ENCODE peak calls at places on chromosomes 12 and 14, in ten cellular contexts. F is upper lobe of right lung, U is activated B cell treated with CpG ODN at 0.5 μM for 24 hours, O is heart left ventricle, V is dorsolateral prefrontal cortex, W is epithelial cell of esophagus, S is HFF-Myc, N is DND-41, M is body of pancreas, Q is progenitor cell of endocrine pancreas. D is an unnamed sample.

GRCh38 chr12:69676257-69677012 is 22.7 kb downstream of the BEST3 start:
- DNase-seq in W (no peak), S (no peak), F (no peak), U (no peak), O (no peak), M (no peak), N (no peak), Q (no peak), V (no peak), D (no peak)

GRCh38 chr12:101361455-101361854 is 46.1 kb downstream of the ARL1 start:
- DNase-seq in V (no peak), S (no peak), Q (no peak), W (no peak), F (no peak), M (no peak), O (no peak), U (no peak), N (no peak), D (no peak)

GRCh38 chr12:10033783-10034381 is 3.4 kb downstream of the CLEC9A start:
- DNase-seq in M (no peak), O (no peak), Q (no peak), V (no peak), F (no peak), N (no peak), W (peak), U (no peak), S (peak), D (no peak)

GRCh38 chr12:55142896-55143870 is 17.0 kb downstream of the OR9K2 start:
- DNase-seq in O (no peak), F (no peak), N (peak), W (peak), U (no peak), S (peak), V (no peak), Q (peak), M (peak), D (no peak)

GRCh38 chr14:81343166-81343565 is 57.0 kb downstream of the STON2 start:
- DNase-seq in F (no peak), W (no peak), V (no peak), S (no peak), U (no peak), M (no peak), N (no peak), O (no peak), Q (no peak), D (no peak)

GRCh38 chr14:74951443-74952194 is 3.8 kb downstream of the PGF start:
- DNase-seq in U (no peak), S (no peak), Q (no peak), O (no peak), M (no peak), N (no peak), V (no peak), W (no peak), F (no peak), D (no peak)

GRCh38 chr12:31868980-31869379 is 90.2 kb upstream of the RESF1 start:
- DNase-seq in Q (no peak), S (peak), W (peak), N (no peak), U (no peak), M (peak), F (no peak), V (no peak), O (peak), D (no peak)

GRCh38 chr12:91633734-91634357 is 451.2 kb upstream of the DCN start:
- DNase-seq in N (no peak), M (no peak), S (no peak), W (peak), V (no peak), O (no peak), U (no peak), Q (no peak), F (no peak), D (no peak)

GRCh38 chr14:54011001-54011400 is 54.4 kb upstream of the BMP4 start:
- DNase-seq in W (no peak), M (no peak), U (no peak), O (no peak), V (no peak), N (no peak), Q (no peak), S (peak), F (no peak), D (no peak)

GRCh38 chr14:45650754-45651153 is 397.8 kb upstream of the MIS18BP1 start:
- DNase-seq in W (no peak), U (no peak), S (no peak), Q (no peak), O (no peak), N (no peak), M (no peak), V (no peak), F (no peak), D (no peak)

GRCh38 chr12:75177997-75178396 is 31.6 kb downstream of the KCNC2 start:
- DNase-seq in F (no peak), M (no peak), V (no peak), U (no peak), Q (no peak), S (peak), W (peak), N (no peak), O (no peak), D (no peak)

GRCh38 chr14:89429206-89430091 is 12.4 kb upstream of the FOXN3 start:
- DNase-seq in S (no peak), F (no peak), N (peak), O (no peak), Q (no peak), W (peak), V (no peak), M (peak), U (no peak), D (no peak)

GRCh38 chr12:100661300-100661951 is 87.9 kb downstream of the GAS2L3 start:
- DNase-seq in W (peak), U (no peak), N (no peak), F (no peak), Q (no peak), M (no peak), V (no peak), S (no peak), O (no peak), D (no peak)

GRCh38 chr14:38208825-38209562 is 1.3 kb downstream of the SSTR1 start:
- DNase-seq in U (no peak), M (peak), V (no peak), Q (peak), N (no peak), O (no peak), S (no peak), W (no peak), F (peak), D (no peak)

GRCh38 chr12:124698211-124698997 is 131.0 kb upstream of the NCOR2 start:
- DNase-seq in O (peak), F (no peak), N (no peak), V (no peak), W (no peak), S (no peak), Q (no peak), M (no peak), U (no peak), D (no peak)

GRCh38 chr14:77369280-77369679 is 7.6 kb downstream of the TMED8 start:
- DNase-seq in S (no peak), W (no peak), F (no peak), O (no peak), U (no peak), N (peak), Q (no peak), V (no peak), M (no peak), D (no peak)

GRCh38 chr12:28340261-28340660 is 150.0 kb downstream of the CCDC91 start:
- DNase-seq in W (no peak), O (no peak), U (no peak), V (no peak), S (peak), N (no peak), F (no peak), M (no peak), Q (no peak), D (no peak)

GRCh38 chr14:92584856-92585255 is 71.3 kb downstream of the RIN3 start:
- DNase-seq in F (peak), Q (no peak), V (no peak), S (no peak), M (no peak), W (no peak), O (no peak), N (no peak), U (no peak), D (no peak)

GRCh38 chr12:77645966-77646598 is 184.6 kb upstream of the NAV3 start:
- DNase-seq in W (no peak), O (no peak), F (no peak), N (no peak), U (no peak), S (no peak), V (no peak), Q (no peak), M (no peak), D (no peak)

GRCh38 chr14:72479471-72479931 is 414.4 kb downstream of the DPF3 start:
- DNase-seq in V (no peak), N (peak), S (no peak), Q (no peak), W (peak), M (no peak), O (no peak), U (no peak), F (no peak), D (no peak)

GRCh38 chr12:109307051-109307450 is 2.0 kb downstream of the FOXN4 start:
- DNase-seq in Q (no peak), S (no peak), W (no peak), N (no peak), V (no peak), M (no peak), O (no peak), U (no peak), F (no peak), D (no peak)

GRCh38 chr14:32986791-32987545 is 48.3 kb downstream of the NPAS3 start:
- DNase-seq in V (peak), N (no peak), S (no peak), W (no peak), O (peak), F (no peak), U (no peak), Q (no peak), M (no peak), D (no peak)

GRCh38 chr14:70934084-70934483 is 26.8 kb downstream of the PCNX1 start:
- DNase-seq in V (no peak), O (no peak), Q (no peak), S (no peak), N (no peak), M (no peak), W (peak), F (no peak), U (no peak), D (no peak)

GRCh38 chr14:75751291-75751690 is 90.2 kb downstream of the TTLL5 start:
- DNase-seq in Q (no peak), S (no peak), W (no peak), V (no peak), O (no peak), N (no peak), M (no peak), U (no peak), F (no peak), D (no peak)

GRCh38 chr14:90726656-90727055 is 89.6 kb downstream of the TTC7B start:
- DNase-seq in N (no peak), Q (no peak), S (peak), O (no peak), U (no peak), W (peak), V (no peak), F (no peak), M (peak), D (no peak)

GRCh38 chr14:72892879-72893635 is 844 bp downstream of the DPF3 start:
- DNase-seq in U (peak), N (peak), S (no peak), Q (peak), W (peak), V (peak), M (peak), F (peak), O (peak), D (no peak)

GRCh38 chr12:1044697-1045096 is 53.7 kb downstream of the ERC1 start:
- DNase-seq in N (no peak), F (no peak), M (no peak), U (no peak), S (no peak), Q (no peak), O (no peak), V (no peak), W (peak), D (no peak)

GRCh38 chr12:124361074-124361965 is 66.4 kb downstream of the RFLNA start:
- DNase-seq in M (no peak), N (no peak), F (no peak), O (no peak), U (no peak), W (peak), V (no peak), Q (no peak), S (no peak), D (no peak)

GRCh38 chr12:63318313-63318712 is 167.3 kb upstream of the AVPR1A start:
- DNase-seq in M (no peak), U (no peak), Q (no peak), O (no peak), F (no peak), N (no peak), V (no peak), W (no peak), S (no peak), D (no peak)

GRCh38 chr12:63319936-63320633 is 169.1 kb upstream of the AVPR1A start:
- DNase-seq in W (peak), O (no peak), N (no peak), M (no peak), V (no peak), Q (no peak), F (no peak), U (no peak), S (no peak), D (no peak)

GRCh38 chr12:63318933-63319332 is 167.9 kb upstream of the AVPR1A start:
- DNase-seq in Q (no peak), N (no peak), O (no peak), F (no peak), S (no peak), W (no peak), M (no peak), V (no peak), U (no peak), D (no peak)

GRCh38 chr12:63317880-63318279 is 166.9 kb upstream of the AVPR1A start:
- DNase-seq in F (no peak), O (no peak), U (no peak), V (no peak), S (no peak), W (no peak), M (no peak), Q (no peak), N (no peak), D (no peak)

GRCh38 chr12:63319386-63319785 is 168.4 kb upstream of the AVPR1A start:
- DNase-seq in U (no peak), F (no peak), S (peak), N (no peak), M (no peak), W (peak), V (no peak), O (no peak), Q (no peak), D (no peak)
- TF ChIP-seq CTCF in U (no peak), F (no peak), S (no peak), N (peak), M (no peak), W (peak), V (no peak), O (no peak), Q (no peak), D (no peak)

GRCh38 chr14:99729991-99730875 is 46.1 kb downstream of the CYP46A1 start:
- DNase-seq in V (peak), S (no peak), N (no peak), F (peak), W (peak), O (peak), M (peak), Q (peak), U (peak), D (no peak)

GRCh38 chr14:99727096-99727870 is 43.2 kb downstream of the CYP46A1 start:
- DNase-seq in U (no peak), N (no peak), S (no peak), Q (peak), F (peak), V (peak), M (no peak), W (no peak), O (no peak), D (no peak)

GRCh38 chr14:99728231-99728920 is 44.3 kb downstream of the CYP46A1 start:
- DNase-seq in U (peak), W (no peak), N (no peak), M (peak), V (peak), Q (no peak), S (no peak), O (peak), F (peak), D (no peak)

GRCh38 chr14:99730876-99731351 is 46.8 kb downstream of the CYP46A1 start:
- DNase-seq in S (no peak), N (no peak), F (peak), U (no peak), M (peak), W (no peak), O (peak), V (peak), Q (no peak), D (no peak)

GRCh38 chr14:99728981-99729451 is 44.9 kb downstream of the CYP46A1 start:
- DNase-seq in M (no peak), F (peak), O (no peak), Q (no peak), U (peak), N (no peak), V (peak), S (no peak), W (no peak), D (no peak)
- TF ChIP-seq CTCF in M (no peak), F (no peak), O (no peak), Q (no peak), U (no peak), N (no peak), V (no peak), S (no peak), W (no peak), D (no peak)

GRCh38 chr12:19183121-19183838 is 53.7 kb downstream of the PLEKHA5 start:
- DNase-seq in N (no peak), F (no peak), O (no peak), W (no peak), U (no peak), S (no peak), Q (no peak), M (no peak), V (no peak), D (no peak)

GRCh38 chr12:19177754-19178153 is 48.2 kb downstream of the PLEKHA5 start:
- DNase-seq in F (no peak), Q (no peak), W (peak), O (no peak), S (no peak), N (no peak), V (no peak), M (no peak), U (no peak), D (no peak)

GRCh38 chr12:19179986-19180385 is 50.5 kb downstream of the PLEKHA5 start:
- DNase-seq in N (no peak), S (no peak), Q (no peak), M (no peak), F (no peak), V (no peak), W (no peak), U (no peak), O (no peak), D (no peak)

GRCh38 chr12:19185262-19185929 is 55.9 kb downstream of the PLEKHA5 start:
- DNase-seq in U (no peak), W (no peak), V (no peak), O (no peak), M (no peak), F (no peak), S (no peak), N (no peak), Q (no peak), D (no peak)

DNA sequence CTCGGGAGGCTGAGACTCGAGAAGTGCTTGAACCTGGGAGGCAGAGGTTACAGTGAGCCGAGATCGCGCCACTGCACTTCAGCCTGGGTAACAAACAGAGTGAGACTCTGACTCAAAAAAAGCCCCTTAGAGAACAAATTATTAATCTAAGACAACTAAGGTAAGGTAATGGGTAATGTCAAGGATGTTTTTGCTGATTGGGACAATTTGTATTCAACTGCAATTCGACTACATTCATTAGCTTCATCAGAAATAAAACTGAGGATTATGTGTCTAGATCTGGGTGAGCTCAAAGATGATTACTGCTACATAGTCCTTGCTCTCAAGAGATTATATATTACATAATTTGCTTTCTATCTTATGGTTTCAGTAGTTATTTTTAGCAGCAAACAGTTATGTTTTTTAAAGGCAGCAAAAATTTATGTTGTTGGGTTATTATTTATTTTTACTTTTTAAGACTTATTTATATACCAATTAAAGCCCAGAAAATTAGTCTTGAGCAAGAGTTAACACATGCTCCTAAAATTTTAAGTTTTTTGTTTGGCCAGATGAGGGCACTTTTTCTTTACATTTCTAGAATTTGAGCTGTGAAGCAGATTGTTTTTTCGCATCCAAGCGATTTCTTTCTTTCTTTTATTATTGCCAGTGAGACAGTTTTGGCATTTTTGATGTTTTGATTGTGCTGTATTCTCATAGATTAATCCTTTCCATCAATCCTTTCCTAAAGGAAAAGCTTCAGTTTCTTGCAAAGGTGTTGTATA is 52.3 kb downstream of the PLEKHA5 start:
- DNase-seq in F (no peak), V (no peak), Q (no peak), M (no peak), W (no peak), U (no peak), O (no peak), S (no peak), N (no peak), D (no peak)
- TF ChIP-seq CTCF in F (no peak), V (peak), Q (peak), M (no peak), W (no peak), U (no peak), O (peak), S (no peak), N (peak), D (no peak)

DNA sequence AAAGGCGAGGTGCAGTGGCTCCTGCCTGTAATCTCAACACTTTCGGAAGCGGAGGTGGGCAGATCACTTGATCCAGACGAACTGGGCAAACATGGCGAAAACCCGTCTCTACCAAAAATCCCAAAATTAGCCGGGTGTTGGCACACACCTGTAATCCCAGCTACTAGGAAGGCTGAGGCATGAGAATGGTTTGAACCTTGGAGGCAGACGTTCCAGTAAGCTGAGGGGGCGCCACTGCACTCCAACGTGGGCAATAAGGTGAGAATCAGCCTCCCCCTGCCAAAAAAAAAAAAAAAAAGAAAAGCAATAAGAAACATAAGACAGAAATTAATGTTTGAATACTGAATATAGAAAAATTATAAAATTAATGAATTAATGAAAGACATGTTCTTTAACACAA is 928.7 kb downstream of the LRFN5 start:
- DNase-seq in M (no peak), N (no peak), Q (no peak), S (no peak), F (no peak), O (no peak), U (no peak), W (no peak), V (no peak), D (no peak)
- TF ChIP-seq CTCF in M (no peak), N (no peak), Q (no peak), S (no peak), F (no peak), O (no peak), U (no peak), W (no peak), V (no peak), D (no peak)

GRCh38 chr14:22556021-22556989 is 32.7 kb downstream of the DAD1 start:
- DNase-seq in N (peak), S (no peak), W (peak), U (peak), M (peak), O (no peak), Q (no peak), F (peak), V (no peak), D (peak)
- TF ChIP-seq CTCF in N (no peak), S (no peak), W (peak), U (no peak), M (no peak), O (no peak), Q (no peak), F (no peak), V (no peak), D (no peak)

GRCh38 chr12:19893514-19893913 is 454.2 kb downstream of the AEBP2 start:
- DNase-seq in V (no peak), S (no peak), F (no peak), O (no peak), N (no peak), Q (no peak), M (no peak), W (peak), U (no peak), D (no peak)
- TF ChIP-seq CTCF in V (no peak), S (peak), F (peak), O (no peak), N (peak), Q (no peak), M (no peak), W (peak), U (no peak), D (peak)

DNA sequence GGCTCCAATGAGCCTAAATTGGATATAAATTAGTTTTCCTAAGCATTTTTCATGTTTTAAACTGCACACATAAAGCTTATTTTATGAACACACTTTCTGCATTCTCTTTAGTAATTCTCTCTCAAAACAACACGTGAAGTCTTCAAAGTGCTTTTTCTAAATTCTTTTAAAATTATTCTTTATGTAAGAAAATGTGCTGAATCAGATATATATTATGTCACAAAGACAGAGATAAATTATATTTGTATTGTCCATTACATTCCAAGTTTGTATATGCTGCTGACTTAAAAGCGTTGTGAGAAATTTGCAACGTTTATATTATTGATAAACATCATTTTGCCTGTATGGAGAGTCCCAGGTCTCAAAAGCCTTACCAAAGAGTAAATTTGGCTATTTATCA is 465.2 kb downstream of the BCAT1 start:
- DNase-seq in W (no peak), U (no peak), Q (no peak), V (no peak), M (no peak), O (no peak), S (no peak), N (no peak), F (no peak), D (no peak)
- TF ChIP-seq CTCF in W (no peak), U (no peak), Q (no peak), V (no peak), M (no peak), O (no peak), S (no peak), N (no peak), F (no peak), D (no peak)

D was measured in esophagus squamous epithelium.